ENCODE peak calls at places on chromosomes 11 and 22, in nine cellular contexts. D, T, S, B, H, C, E, Z and Q are unnamed samples.

GRCh38 chr22:40396882-40397281 is 26.5 kb downstream of the SGSM3 start:
- DNase-seq in S (peak; percentile 53), C (no peak), D (no peak), H (no peak), B (no peak), T (no peak), E (no peak), Z (no peak), Q (no peak)

GRCh38 chr22:38655532-38656255 is 498 bp downstream of the FAM227A start:
- DNase-seq in S (peak; percentile 36), C (no peak), Z (no peak), T (no peak), B (no peak), H (no peak), D (no peak), E (no peak), Q (no peak)

GRCh38 chr11:118059231-118059940 is 17.5 kb upstream of the TMPRSS4 start:
- DNase-seq in H (no peak), T (no peak), Z (no peak), C (no peak), E (no peak), B (peak; percentile 63), D (no peak), S (no peak), Q (no peak)

GRCh38 chr11:17163742-17164141 is 44.0 kb downstream of the PIK3C2A start:
- DNase-seq in S (no peak), D (no peak), B (no peak), H (no peak), T (no peak), C (no peak), E (no peak), Z (no peak), Q (no peak)

GRCh38 chr11:72758690-72759389 is 6.6 kb upstream of the ARAP1 start:
- DNase-seq in H (no peak), B (no peak), Z (no peak), S (no peak), C (no peak), T (no peak), D (no peak), E (no peak), Q (no peak)

GRCh38 chr11:76185511-76185910 is 20.8 kb downstream of the WNT11 start:
- DNase-seq in B (no peak), D (no peak), Z (no peak), T (no peak), H (no peak), C (no peak), S (no peak), E (no peak), Q (no peak)

GRCh38 chr11:44464741-44465140 is 100.7 kb upstream of the CD82 start:
- DNase-seq in Z (no peak), B (no peak), D (no peak), C (no peak), E (no peak), S (peak; percentile 14), H (no peak), T (no peak), Q (no peak)

GRCh38 chr22:48554893-48555552 is 1272.7 kb downstream of the BRD1 start:
- DNase-seq in B (no peak), H (no peak), Z (no peak), C (no peak), S (no peak), T (no peak), D (no peak), E (no peak), Q (no peak)

GRCh38 chr11:91396243-91397133 is 828.1 kb upstream of the FAT3 start:
- DNase-seq in E (no peak), T (no peak), S (no peak), B (no peak), H (no peak), C (no peak), D (no peak), Z (no peak), Q (no peak)